ENCODE peak calls at places on chromosomes 6 and 20, in seven cellular contexts. S is NCI-H146, H is HT1080, P is dorsolateral prefrontal cortex, D is GOT3, R is amniotic stem cell, L is upper lobe of right lung. V is an unnamed sample.
A peak's percentile ranks its signal among the peaks of the same experiment; 100 is the strongest.

GRCh38 chr6:106739387-106739786 is 110.0 kb downstream of the QRSL1 start:
- DNase-seq in L (peak; percentile 71), R (no peak), S (no peak), H (peak; percentile 61), P (peak; percentile 71), D (peak; percentile 14), V (peak; percentile 96)

GRCh38 chr6:89977808-89978748 is 83.8 kb downstream of the GJA10 start:
- DNase-seq in D (no peak), R (no peak), L (no peak), H (no peak), S (no peak), P (no peak), V (no peak)

GRCh38 chr6:10451394-10451793 is 36.5 kb upstream of the TFAP2A start:
- DNase-seq in H (no peak), S (no peak), D (no peak), L (no peak), P (no peak), R (no peak), V (no peak)

GRCh38 chr6:47478233-47479155 is 905 bp downstream of the CD2AP start:
- DNase-seq in H (peak; percentile 28), P (no peak), S (peak; percentile 79), R (no peak), L (no peak), D (peak; percentile 46), V (peak; percentile 34)

GRCh38 chr20:20530428-20531151 is 162.7 kb downstream of the INSM1 start:
- DNase-seq in L (no peak), D (no peak), R (no peak), S (no peak), P (peak; percentile 58), H (no peak), V (no peak)

GRCh38 chr20:48638546-48638945 is 189.3 kb downstream of the PREX1 start:
- DNase-seq in P (no peak), R (no peak), L (no peak), S (no peak), D (no peak), H (peak; percentile 86), V (peak; percentile 59)

GRCh38 chr20:23144856-23145255 is 58.7 kb upstream of the CD93 start:
- DNase-seq in L (no peak), H (no peak), R (no peak), P (no peak), D (no peak), S (no peak), V (no peak)

GRCh38 chr20:63085087-63085861 is 78.5 kb upstream of the BHLHE23 start:
- DNase-seq in R (no peak), P (peak; percentile 27), L (peak; percentile 61), S (no peak), H (no peak), D (no peak), V (no peak)

GRCh38 chr6:148790817-148791216 is 44.0 kb downstream of the UST start:
- DNase-seq in L (no peak), R (no peak), S (no peak), H (no peak), P (no peak), D (no peak), V (no peak)

GRCh38 chr20:59020938-59021551 is 1.8 kb downstream of the TUBB1 start:
- DNase-seq in D (no peak), P (no peak), H (peak; percentile 48), S (no peak), R (no peak), L (no peak), V (peak; percentile 73)

GRCh38 chr6:46876126-46876525 is 45.6 kb downstream of the ADGRF5 start:
- DNase-seq in D (no peak), H (peak; percentile 99), L (no peak), S (no peak), R (no peak), P (no peak), V (peak; percentile 99)

GRCh38 chr6:2503816-2504494 is 246.8 kb downstream of the MYLK4 start:
- DNase-seq in L (no peak), D (peak; percentile 14), P (no peak), H (peak; percentile 4), R (no peak), S (no peak), V (peak; percentile 10)

GRCh38 chr6:34425132-34425497 is 754 bp downstream of the RPS10 start:
- DNase-seq in L (no peak), D (no peak), H (no peak), R (no peak), S (no peak), P (no peak), V (no peak)

GRCh38 chr20:22353586-22353985 is 230.8 kb downstream of the FOXA2 start:
- DNase-seq in H (peak; percentile 44), D (no peak), R (no peak), S (no peak), L (no peak), P (no peak), V (peak; percentile 76)

GRCh38 chr6:158015545-158015944 is 33.9 kb downstream of the SYNJ2 start:
- DNase-seq in P (no peak), L (no peak), R (no peak), S (no peak), D (no peak), H (no peak), V (no peak)

GRCh38 chr6:62262283-62262682 is 23.7 kb downstream of the KHDRBS2 start:
- DNase-seq in S (no peak), D (no peak), L (no peak), P (no peak), R (no peak), H (no peak), V (no peak)

GRCh38 chr6:129903082-129903481 is 42.0 kb upstream of the TMEM244 start:
- DNase-seq in S (no peak), D (no peak), H (no peak), L (no peak), R (no peak), P (no peak), V (no peak)

GRCh38 chr6:126015869-126016268 is 29.5 kb downstream of the TRMT11 start:
- DNase-seq in H (peak; percentile 15), R (no peak), L (no peak), P (no peak), S (no peak), D (no peak), V (peak; percentile 32)

GRCh38 chr6:111096246-111096645 is 8.9 kb downstream of the SLC16A10 start:
- DNase-seq in S (peak; percentile 57), D (no peak), L (peak; percentile 77), R (no peak), P (no peak), H (no peak), V (peak; percentile 57)

GRCh38 chr6:110398778-110399177 is 16.6 kb downstream of the DDO start:
- DNase-seq in P (no peak), D (no peak), S (no peak), L (no peak), H (peak; percentile 56), R (peak; percentile 1), V (peak; percentile 22)

GRCh38 chr6:169944415-169944814 is 193.0 kb downstream of the ERMARD start:
- DNase-seq in D (no peak), L (no peak), S (no peak), P (no peak), H (no peak), R (no peak), V (peak; percentile 54)

GRCh38 chr20:25669826-25670422 is 26.7 kb downstream of the ZNF337 start:
- DNase-seq in D (no peak), R (peak; percentile 24), H (peak; percentile 26), S (no peak), P (no peak), L (no peak), V (peak; percentile 49)

GRCh38 chr6:349491-349921 is 42.0 kb upstream of the IRF4 start:
- DNase-seq in H (no peak), R (no peak), P (no peak), L (peak; percentile 61), D (no peak), S (no peak), V (no peak)

GRCh38 chr20:21705466-21706344 is at the start of gene PAX1:
- DNase-seq in S (no peak), L (no peak), R (no peak), H (no peak), D (no peak), P (no peak), V (no peak)

GRCh38 chr6:25387483-25387882 is 108.3 kb downstream of the CARMIL1 start:
- DNase-seq in D (no peak), L (no peak), H (no peak), P (no peak), R (no peak), S (no peak), V (no peak)

GRCh38 chr6:98775205-98775604 is 59.2 kb upstream of the POU3F2 start:
- DNase-seq in H (no peak), P (no peak), D (no peak), R (no peak), L (no peak), S (no peak), V (no peak)

GRCh38 chr6:25692472-25692871 is 40.5 kb downstream of the SCGN start:
- DNase-seq in R (no peak), S (no peak), D (no peak), H (no peak), L (no peak), P (no peak), V (no peak)

GRCh38 chr20:55166063-55166462 is 690.7 kb downstream of the DOK5 start:
- DNase-seq in S (peak; percentile 100), P (no peak), R (no peak), H (no peak), L (no peak), D (no peak), V (no peak)

GRCh38 chr6:161029195-161029809 is 37.7 kb downstream of the MAP3K4 start:
- DNase-seq in S (no peak), L (no peak), R (no peak), P (no peak), H (no peak), D (no peak), V (no peak)

GRCh38 chr6:38021571-38021970 is 202.0 kb downstream of the ZFAND3 start:
- DNase-seq in H (no peak), D (no peak), L (no peak), R (no peak), S (peak; percentile 68), P (no peak), V (no peak)

V was measured in PC-3.